ENCODE peak calls at places on chromosomes 5 and 9, in five cellular contexts. J is lung, O is A673, S is upper lobe of left lung, G is upper lobe of right lung. T is an unnamed sample.

GRCh38 chr9:89153618-89154017 is 25.0 kb downstream of the SHC3 start:
- DNase-seq in G (no peak), O (peak; percentile 23), J (no peak), S (peak; percentile 56), T (no peak)

GRCh38 chr5:17087035-17087434 is 130.4 kb upstream of the BASP1 start:
- DNase-seq in J (no peak), G (no peak), S (no peak), O (no peak), T (no peak)

GRCh38 chr9:125654121-125654520 is 52.9 kb downstream of the MAPKAP1 start:
- DNase-seq in J (no peak), O (no peak), S (no peak), G (no peak), T (no peak)

GRCh38 chr9:69379250-69379982 is 54.4 kb downstream of the ENTREP1 start:
- DNase-seq in S (no peak), J (no peak), G (no peak), O (no peak), T (no peak)

GRCh38 chr5:178086266-178086665 is 27.1 kb upstream of the N4BP3 start:
- DNase-seq in O (no peak), S (no peak), G (no peak), J (no peak), T (no peak)

GRCh38 chr9:107283621-107284616 is 840 bp downstream of the RAD23B start:
- DNase-seq in O (peak; percentile 65), J (peak; percentile 73), G (peak; percentile 90), S (peak; percentile 89), T (peak; percentile 78)

GRCh38 chr9:134035041-134036039 is 10.1 kb downstream of the BRD3OS start:
- DNase-seq in S (no peak), G (peak; percentile 58), O (no peak), J (no peak), T (no peak)

GRCh38 chr5:116411101-116411571 is 163.5 kb downstream of the SEMA6A start:
- DNase-seq in S (no peak), G (no peak), J (no peak), O (no peak), T (no peak)

GRCh38 chr9:69759478-69760277 is at the start of gene PTAR1:
- DNase-seq in J (peak; percentile 90), G (peak; percentile 96), S (peak; percentile 94), O (peak; percentile 94), T (peak; percentile 95)

GRCh38 chr5:132003170-132003744 is 8.2 kb downstream of the ACSL6 start:
- DNase-seq in O (no peak), S (no peak), J (no peak), G (peak; percentile 57), T (no peak)

GRCh38 chr9:71921190-71921814 is 9.9 kb downstream of the C9orf85 start:
- DNase-seq in G (no peak), S (no peak), O (no peak), J (no peak), T (no peak)

GRCh38 chr9:95993342-95993741 is 117.9 kb downstream of the ERCC6L2 start:
- DNase-seq in S (no peak), O (no peak), G (no peak), J (no peak), T (no peak)

GRCh38 chr9:2496160-2496559 is 125.4 kb upstream of the VLDLR start:
- DNase-seq in O (no peak), S (no peak), J (no peak), G (no peak), T (no peak)

GRCh38 chr9:136531904-136532798 is 13.7 kb downstream of the NOTCH1 start:
- DNase-seq in G (no peak), S (no peak), O (no peak), J (no peak), T (no peak)

GRCh38 chr5:61625682-61626620 is 293.9 kb downstream of the ZSWIM6 start:
- DNase-seq in S (peak; percentile 88), G (peak; percentile 93), J (peak; percentile 80), O (peak; percentile 19), T (peak; percentile 77)

GRCh38 chr5:61603211-61603908 is 271.3 kb downstream of the ZSWIM6 start:
- DNase-seq in G (no peak), O (no peak), S (no peak), J (no peak), T (no peak)

GRCh38 chr9:133768859-133769510 is 30.8 kb upstream of the SARDH start:
- DNase-seq in O (no peak), J (no peak), G (peak; percentile 60), S (no peak), T (peak; percentile 68)

GRCh38 chr9:87678650-87679355 is 47.1 kb upstream of the CTSL start:
- DNase-seq in S (no peak), O (peak; percentile 84), J (peak; percentile 54), G (no peak), T (peak; percentile 70)

GRCh38 chr9:113508111-113508749 is 44.7 kb downstream of the RGS3 start:
- DNase-seq in G (no peak), S (no peak), O (peak; percentile 29), J (no peak), T (no peak)

GRCh38 chr5:171207256-171207866 is 101.7 kb upstream of the TLX3 start:
- DNase-seq in S (no peak), J (no peak), O (peak; percentile 52), G (no peak), T (no peak)

GRCh38 chr5:134176523-134177196 is at the start of gene SKP1:
- DNase-seq in S (peak; percentile 77), J (peak; percentile 84), G (peak; percentile 93), O (peak; percentile 87), T (peak; percentile 90)

GRCh38 chr9:131593255-131593820 is 48.0 kb downstream of the PRRT1B start:
- DNase-seq in G (no peak), S (no peak), O (no peak), J (no peak), T (no peak)

GRCh38 chr5:75510836-75511434 is 494 bp downstream of the CERT1 start:
- DNase-seq in J (peak; percentile 59), O (peak; percentile 26), S (peak; percentile 47), G (peak; percentile 83), T (no peak)

GRCh38 chr5:1998716-1999317 is 116.1 kb upstream of the IRX4 start:
- DNase-seq in G (no peak), J (peak; percentile 10), S (no peak), O (no peak), T (no peak)

GRCh38 chr5:42655982-42656660 is 100.5 kb upstream of the CCDC152 start:
- DNase-seq in S (no peak), J (no peak), O (no peak), G (no peak), T (no peak)

GRCh38 chr5:144068926-144069325 is 101.5 kb downstream of the YIPF5 start:
- DNase-seq in J (no peak), O (no peak), G (no peak), S (no peak), T (no peak)

GRCh38 chr5:4924581-4924980 is 215.5 kb upstream of the ADAMTS16 start:
- DNase-seq in S (no peak), G (no peak), O (no peak), J (no peak), T (no peak)

GRCh38 chr9:33184947-33185346 is 17.8 kb upstream of the B4GALT1 start:
- DNase-seq in O (no peak), G (no peak), J (no peak), S (no peak), T (no peak)

GRCh38 chr9:120478208-120478607 is 101.8 kb downstream of the CDK5RAP2 start:
- DNase-seq in G (no peak), S (no peak), J (no peak), O (no peak), T (no peak)

GRCh38 chr5:132405646-132406045 is 36.1 kb downstream of the SLC22A5 start:
- DNase-seq in J (no peak), G (no peak), O (no peak), S (no peak), T (no peak)

GRCh38 chr5:77262685-77263084 is 52.2 kb downstream of the PDE8B start:
- DNase-seq in O (no peak), G (no peak), S (no peak), J (no peak), T (no peak)

GRCh38 chr5:58462623-58463230 is 2.8 kb upstream of the PLK2 start:
- DNase-seq in G (no peak), J (peak; percentile 35), S (no peak), O (peak; percentile 77), T (no peak)

DNA sequence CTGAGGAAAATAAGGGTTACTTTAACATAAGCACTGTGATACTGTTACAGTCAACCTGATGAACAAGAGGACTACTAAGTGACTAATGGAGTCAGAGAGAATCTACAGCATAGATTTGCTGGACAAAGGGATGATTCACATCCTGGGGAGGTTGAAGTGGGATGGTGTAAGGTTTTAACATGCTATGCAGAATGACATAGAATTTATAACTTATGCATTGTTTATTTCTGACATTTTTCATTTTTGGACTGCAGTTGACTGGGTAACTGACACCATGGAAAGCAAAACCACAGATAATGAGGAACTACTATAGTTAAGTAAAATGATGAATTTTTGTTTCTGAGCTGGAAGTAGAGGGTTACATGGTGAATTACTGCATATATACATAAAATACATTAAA is 389.2 kb downstream of the MAT2B start:
- DNase-seq in G (no peak), S (no peak), O (no peak), J (no peak), T (no peak)
- TF ChIP-seq CTCF in G (no peak), S (no peak), O (no peak), J (no peak), T (no peak)

DNA sequence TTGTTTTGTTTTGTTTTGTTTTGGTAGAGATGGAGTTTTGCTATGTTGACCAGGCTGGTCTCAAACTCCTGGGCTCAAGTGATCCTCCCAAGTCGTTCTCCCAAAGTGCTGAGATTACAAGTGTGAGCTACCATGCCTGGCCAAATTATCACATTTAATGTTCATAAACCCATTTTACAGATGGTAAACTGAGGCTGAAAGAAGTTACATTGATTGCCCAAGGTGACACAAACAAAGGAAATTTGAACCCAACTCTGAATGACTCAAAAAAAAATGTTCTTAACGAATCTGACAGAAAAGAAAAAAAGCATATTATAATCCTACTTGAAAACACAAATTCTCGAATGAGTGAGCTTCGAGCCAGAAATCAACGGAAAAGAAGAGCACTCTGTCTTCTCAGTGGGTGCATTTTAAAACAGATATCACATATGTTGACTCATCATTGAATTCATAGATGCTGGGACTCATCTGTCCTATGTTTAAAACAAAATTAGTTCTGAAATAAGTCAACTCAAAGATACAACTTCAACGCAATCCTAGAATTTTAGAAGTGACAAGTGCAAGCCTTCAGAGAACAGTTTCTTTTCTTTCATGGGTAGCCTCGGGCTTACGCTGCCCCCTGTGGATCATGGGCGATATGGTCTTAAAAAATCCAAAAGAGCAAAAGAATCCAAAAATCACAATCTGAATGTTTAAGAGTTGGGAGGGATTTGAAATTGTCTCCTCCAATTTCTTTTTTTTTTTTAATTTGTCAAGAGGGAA is 28.4 kb downstream of the TIMD4 start:
- DNase-seq in O (peak; percentile 15), J (no peak), G (no peak), S (no peak), T (no peak)
- TF ChIP-seq CTCF in O (peak; percentile 54), J (peak; percentile 22), G (peak; percentile 58), S (no peak), T (peak; percentile 81)

GRCh38 chr9:109414125-109414785 is 83.9 kb downstream of the PTPN3 start:
- DNase-seq in O (no peak), J (no peak), G (no peak), S (no peak), T (no peak)
- TF ChIP-seq CTCF in O (no peak), J (no peak), G (no peak), S (no peak), T (no peak)

DNA sequence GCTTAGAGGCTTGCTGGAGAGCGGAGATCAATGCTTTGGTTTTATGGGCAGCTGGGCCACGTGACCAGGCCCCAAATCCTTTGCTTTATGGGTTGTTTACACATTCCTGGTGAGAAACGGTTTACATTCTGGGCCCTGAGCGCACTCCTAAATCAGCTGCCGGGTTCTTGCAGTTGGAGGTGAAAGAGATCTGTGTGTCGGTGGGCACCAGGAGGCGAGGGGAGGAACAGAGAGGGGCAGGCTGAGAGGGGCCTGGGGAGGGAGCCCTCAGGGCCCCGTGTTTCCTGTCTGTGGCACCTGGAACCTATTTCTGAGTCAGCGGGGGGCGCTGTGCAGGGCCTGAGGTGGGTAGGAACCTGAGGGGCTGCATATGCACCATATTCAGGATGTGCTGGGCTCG is 63.5 kb upstream of the HAND1 start:
- DNase-seq in G (no peak), J (no peak), S (no peak), O (no peak), T (no peak)
- TF ChIP-seq CTCF in G (peak; percentile 20), J (no peak), S (no peak), O (no peak), T (no peak)